ENCODE peak calls at places on chromosomes 12 and 14, in ten cellular contexts. D, N, Q, Z, P, F, J, I, L and T are unnamed samples.
A peak's percentile ranks its signal among the peaks of the same experiment; 100 is the strongest.

GRCh38 chr14:64628940-64629403 is 75.3 kb upstream of the PLEKHG3 start:
- DNase-seq in D (no peak), N (no peak), Q (no peak), Z (peak; percentile 67), P (peak; percentile 66), F (peak; percentile 98), J (no peak), I (no peak), L (peak; percentile 79), T (peak; percentile 70)

GRCh38 chr12:11023387-11023786 is 967 bp upstream of the TAS2R19 start:
- DNase-seq in D (no peak), N (no peak), Q (no peak), Z (no peak), P (no peak), F (no peak), J (no peak), I (no peak), L (no peak), T (no peak)

GRCh38 chr14:57812000-57812399 is 53.9 kb downstream of the SLC35F4 start:
- DNase-seq in D (no peak), N (no peak), Q (no peak), Z (no peak), P (no peak), F (no peak), J (no peak), I (peak; percentile 82), L (no peak), T (no peak)

GRCh38 chr12:113273053-113273725 is 51.9 kb downstream of the TPCN1 start:
- DNase-seq in D (no peak), N (no peak), Q (no peak), Z (no peak), P (no peak), F (no peak), J (no peak), I (no peak), L (peak; percentile 4), T (no peak)

GRCh38 chr14:104681689-104682074 is 7.7 kb upstream of the INF2 start:
- DNase-seq in D (peak; percentile 92), N (peak; percentile 91), Q (peak; percentile 94), Z (peak; percentile 90), P (peak; percentile 41), F (peak; percentile 91), J (no peak), I (peak; percentile 38), L (peak; percentile 89), T (peak; percentile 89)

GRCh38 chr14:102029956-102030355 is 56.9 kb downstream of the HSP90AA1 start:
- DNase-seq in D (no peak), N (no peak), Q (no peak), Z (no peak), P (no peak), F (no peak), J (no peak), I (no peak), L (peak; percentile 30), T (no peak)

GRCh38 chr14:52961060-52961639 is 10.3 kb upstream of the FERMT2 start:
- DNase-seq in D (peak; percentile 62), N (peak; percentile 64), Q (peak; percentile 47), Z (no peak), P (peak; percentile 17), F (peak; percentile 93), J (peak; percentile 51), I (peak; percentile 85), L (peak; percentile 77), T (no peak)

GRCh38 chr12:9051156-9051545 is 61.8 kb downstream of the KLRG1 start:
- DNase-seq in D (no peak), N (no peak), Q (peak; percentile 46), Z (no peak), P (no peak), F (no peak), J (no peak), I (no peak), L (no peak), T (no peak)

GRCh38 chr14:100108840-100109593 is 43.8 kb downstream of the EVL start:
- DNase-seq in D (no peak), N (no peak), Q (no peak), Z (no peak), P (no peak), F (no peak), J (no peak), I (no peak), L (peak; percentile 9), T (no peak)

GRCh38 chr12:19220205-19220604 is 90.7 kb downstream of the PLEKHA5 start:
- DNase-seq in D (no peak), N (no peak), Q (no peak), Z (no peak), P (peak; percentile 45), F (peak; percentile 15), J (no peak), I (no peak), L (no peak), T (no peak)

GRCh38 chr14:59919582-59920377 is at the start of gene LRRC9:
- DNase-seq in D (no peak), N (peak; percentile 42), Q (peak; percentile 23), Z (peak; percentile 77), P (no peak), F (peak; percentile 26), J (no peak), I (peak; percentile 100), L (peak; percentile 7), T (peak; percentile 56)

GRCh38 chr12:112299704-112300103 is 82.5 kb downstream of the HECTD4 start:
- DNase-seq in D (no peak), N (no peak), Q (no peak), Z (no peak), P (no peak), F (no peak), J (no peak), I (no peak), L (no peak), T (no peak)

GRCh38 chr12:89228466-89228865 is 123.8 kb downstream of the DUSP6 start:
- DNase-seq in D (no peak), N (no peak), Q (no peak), Z (no peak), P (no peak), F (no peak), J (no peak), I (no peak), L (no peak), T (no peak)

GRCh38 chr12:109759076-109759420 is 45.4 kb downstream of the FAM222A start:
- DNase-seq in D (peak; percentile 9), N (no peak), Q (no peak), Z (peak; percentile 25), P (no peak), F (no peak), J (no peak), I (no peak), L (no peak), T (no peak)

GRCh38 chr12:113955109-113955970 is 10.8 kb downstream of the RBM19 start:
- DNase-seq in D (peak; percentile 30), N (no peak), Q (no peak), Z (no peak), P (no peak), F (peak; percentile 24), J (no peak), I (peak; percentile 56), L (peak; percentile 11), T (no peak)

GRCh38 chr14:31261859-31262739 is 54.5 kb upstream of the HECTD1 start:
- DNase-seq in D (peak; percentile 75), N (peak; percentile 51), Q (peak; percentile 41), Z (no peak), P (peak; percentile 30), F (no peak), J (no peak), I (peak; percentile 38), L (peak; percentile 69), T (no peak)

GRCh38 chr12:58668831-58669230 is 251.5 kb downstream of the LRIG3 start:
- DNase-seq in D (no peak), N (no peak), Q (no peak), Z (no peak), P (peak; percentile 4), F (peak; percentile 23), J (no peak), I (no peak), L (peak; percentile 59), T (no peak)

GRCh38 chr14:102164241-102164641 is 24.5 kb downstream of the WDR20 start:
- DNase-seq in D (no peak), N (no peak), Q (no peak), Z (no peak), P (no peak), F (peak; percentile 35), J (no peak), I (no peak), L (no peak), T (no peak)

GRCh38 chr14:36950812-36951211 is 221.6 kb downstream of the SLC25A21 start:
- DNase-seq in D (no peak), N (no peak), Q (no peak), Z (no peak), P (no peak), F (no peak), J (no peak), I (no peak), L (no peak), T (no peak)

GRCh38 chr12:1013618-1014489 is 22.8 kb downstream of the ERC1 start:
- DNase-seq in D (no peak), N (no peak), Q (no peak), Z (no peak), P (peak; percentile 57), F (no peak), J (no peak), I (peak; percentile 43), L (peak; percentile 71), T (no peak)

GRCh38 chr14:58288106-58288792 is 10.1 kb upstream of the ARID4A start:
- DNase-seq in D (no peak), N (no peak), Q (no peak), Z (no peak), P (no peak), F (no peak), J (no peak), I (no peak), L (peak; percentile 70), T (no peak)

GRCh38 chr14:35761922-35762321 is 47.2 kb downstream of the RALGAPA1 start:
- DNase-seq in D (no peak), N (no peak), Q (no peak), Z (no peak), P (no peak), F (no peak), J (no peak), I (no peak), L (no peak), T (no peak)

GRCh38 chr12:75986001-75986739 is 45.4 kb downstream of the PHLDA1 start:
- DNase-seq in D (no peak), N (no peak), Q (no peak), Z (no peak), P (no peak), F (no peak), J (no peak), I (no peak), L (no peak), T (no peak)

GRCh38 chr14:101604935-101605767 is 43.9 kb downstream of the DIO3 start:
- DNase-seq in D (no peak), N (no peak), Q (no peak), Z (no peak), P (no peak), F (no peak), J (no peak), I (no peak), L (no peak), T (no peak)

GRCh38 chr12:56941299-56942017 is 7.2 kb upstream of the SDR9C7 start:
- DNase-seq in D (no peak), N (peak; percentile 34), Q (no peak), Z (no peak), P (peak; percentile 43), F (no peak), J (no peak), I (no peak), L (peak; percentile 67), T (no peak)

GRCh38 chr14:104048758-104049496 is 36.6 kb upstream of the ASPG start:
- DNase-seq in D (no peak), N (no peak), Q (no peak), Z (no peak), P (peak; percentile 68), F (no peak), J (no peak), I (no peak), L (peak; percentile 86), T (peak; percentile 38)

GRCh38 chr14:90722590-90722989 is 93.6 kb downstream of the TTC7B start:
- DNase-seq in D (no peak), N (no peak), Q (no peak), Z (no peak), P (no peak), F (no peak), J (no peak), I (no peak), L (no peak), T (no peak)

GRCh38 chr12:11836282-11836963 is 186.9 kb downstream of the ETV6 start:
- DNase-seq in D (peak; percentile 50), N (no peak), Q (peak; percentile 53), Z (no peak), P (no peak), F (no peak), J (no peak), I (peak; percentile 49), L (no peak), T (no peak)